ENCODE peak calls at places on chromosomes 7 and 10, in eight cellular contexts. B is dermis microvascular lymphatic vessel endothelial cell; Q is activated CD4-positive, alpha-beta T cell treated with anti-CD3 and anti-CD28 coated beads, Interleukin-2, amount 50 U/mL, for 24 hours; R is AG10803; G is T-cell; N is lower lobe of right lung; A is right cardiac atrium; Y is astrocyte of the spinal cord. W is an unnamed sample.

GRCh38 chr7:107680478-107680877 is 19.9 kb downstream of the SLC26A4 start:
- DNase-seq in B (no peak), R (no peak), G (no peak), Q (no peak), N (no peak), A (no peak), Y (no peak), W (no peak)

GRCh38 chr7:38506756-38507155 is 124.4 kb downstream of the AMPH start:
- DNase-seq in R (peak; percentile 73), B (no peak), G (no peak), Y (peak; percentile 17), A (no peak), Q (no peak), N (no peak), W (no peak)

GRCh38 chr10:101562231-101562630 is 25.8 kb downstream of the POLL start:
- DNase-seq in N (no peak), A (no peak), Y (no peak), Q (no peak), B (no peak), R (no peak), G (no peak), W (no peak)

GRCh38 chr7:111820621-111821020 is 258.3 kb upstream of the IMMP2L start:
- DNase-seq in G (no peak), B (no peak), Q (no peak), R (no peak), N (no peak), A (no peak), Y (no peak), W (no peak)

GRCh38 chr10:69474688-69475432 is 23.6 kb downstream of the TSPAN15 start:
- DNase-seq in Q (no peak), R (peak; percentile 86), N (no peak), A (no peak), G (no peak), Y (peak; percentile 62), B (peak; percentile 71), W (no peak)

GRCh38 chr10:70324341-70324861 is 40.6 kb upstream of the NPFFR1 start:
- DNase-seq in G (no peak), Q (no peak), N (no peak), B (no peak), R (no peak), Y (no peak), A (peak; percentile 70), W (no peak)

GRCh38 chr7:132180481-132180880 is 395.8 kb downstream of the PLXNA4 start:
- DNase-seq in N (no peak), R (no peak), B (no peak), G (no peak), Y (no peak), Q (no peak), A (no peak), W (no peak)

GRCh38 chr7:19773361-19773760 is at the start of gene TMEM196:
- DNase-seq in Y (no peak), Q (no peak), B (no peak), R (no peak), N (no peak), G (no peak), A (peak; percentile 10), W (no peak)

GRCh38 chr10:102675151-102675886 is 31.0 kb downstream of the TRIM8 start:
- DNase-seq in N (no peak), A (no peak), G (no peak), R (no peak), B (no peak), Q (no peak), Y (no peak), W (no peak)

GRCh38 chr7:105788356-105788755 is 88.0 kb downstream of the ATXN7L1 start:
- DNase-seq in G (no peak), A (no peak), Y (no peak), Q (no peak), R (no peak), N (no peak), B (no peak), W (no peak)

W was measured in GOT3.